ENCODE peak calls at places on chromosomes 6 and 20, in five cellular contexts. One of them, this sample, is unnamed.

GRCh38 chr6:160949531-160949930 is 42.0 kb upstream of the MAP3K4 start:
- DNase-seq in LoVo: no peak
- DNase-seq in activated naive CD4-positive, alpha-beta T cell treated with anti-CD3 and anti-CD28 coated beads, Interleukin-2, amount 50 U/mL, for 72 hours: no peak
- DNase-seq in stimulated activated CD4-positive, alpha-beta T cell treated with anti-CD3 and anti-CD28 coated beads, Interleukin-4, amount 100 ng/mL, for 1 hour: no peak
- DNase-seq in T-cell: no peak
- DNase-seq in this sample: no peak

GRCh38 chr6:152669894-152670293 is 27.8 kb upstream of the MYCT1 start:
- DNase-seq in T-cell: no peak
- DNase-seq in LoVo: no peak
- DNase-seq in stimulated activated CD4-positive, alpha-beta T cell treated with anti-CD3 and anti-CD28 coated beads, Interleukin-4, amount 100 ng/mL, for 1 hour: no peak
- DNase-seq in activated naive CD4-positive, alpha-beta T cell treated with anti-CD3 and anti-CD28 coated beads, Interleukin-2, amount 50 U/mL, for 72 hours: no peak
- DNase-seq in this sample: no peak

GRCh38 chr6:155828989-155829388 is 373.4 kb upstream of the NOX3 start:
- DNase-seq in stimulated activated CD4-positive, alpha-beta T cell treated with anti-CD3 and anti-CD28 coated beads, Interleukin-4, amount 100 ng/mL, for 1 hour: no peak
- DNase-seq in LoVo: no peak
- DNase-seq in T-cell: no peak
- DNase-seq in activated naive CD4-positive, alpha-beta T cell treated with anti-CD3 and anti-CD28 coated beads, Interleukin-2, amount 50 U/mL, for 72 hours: no peak
- DNase-seq in this sample: no peak

GRCh38 chr20:43824699-43825402 is 89.8 kb upstream of the TOX2 start:
- DNase-seq in activated naive CD4-positive, alpha-beta T cell treated with anti-CD3 and anti-CD28 coated beads, Interleukin-2, amount 50 U/mL, for 72 hours: no peak
- DNase-seq in LoVo: no peak
- DNase-seq in stimulated activated CD4-positive, alpha-beta T cell treated with anti-CD3 and anti-CD28 coated beads, Interleukin-4, amount 100 ng/mL, for 1 hour: no peak
- DNase-seq in T-cell: no peak
- DNase-seq in this sample: peak

GRCh38 chr20:56517211-56517610 is 7.3 kb upstream of the FAM209A start:
- DNase-seq in stimulated activated CD4-positive, alpha-beta T cell treated with anti-CD3 and anti-CD28 coated beads, Interleukin-4, amount 100 ng/mL, for 1 hour: no peak
- DNase-seq in T-cell: no peak
- DNase-seq in LoVo: no peak
- DNase-seq in activated naive CD4-positive, alpha-beta T cell treated with anti-CD3 and anti-CD28 coated beads, Interleukin-2, amount 50 U/mL, for 72 hours: no peak
- DNase-seq in this sample: no peak

GRCh38 chr20:59159091-59159821 is 4.4 kb upstream of the ZNF831 start:
- DNase-seq in T-cell: peak
- DNase-seq in stimulated activated CD4-positive, alpha-beta T cell treated with anti-CD3 and anti-CD28 coated beads, Interleukin-4, amount 100 ng/mL, for 1 hour: peak
- DNase-seq in activated naive CD4-positive, alpha-beta T cell treated with anti-CD3 and anti-CD28 coated beads, Interleukin-2, amount 50 U/mL, for 72 hours: peak
- DNase-seq in LoVo: no peak
- DNase-seq in this sample: no peak

GRCh38 chr6:48036316-48036715 is 74.7 kb downstream of the PTCHD4 start:
- DNase-seq in T-cell: no peak
- DNase-seq in stimulated activated CD4-positive, alpha-beta T cell treated with anti-CD3 and anti-CD28 coated beads, Interleukin-4, amount 100 ng/mL, for 1 hour: no peak
- DNase-seq in LoVo: no peak
- DNase-seq in activated naive CD4-positive, alpha-beta T cell treated with anti-CD3 and anti-CD28 coated beads, Interleukin-2, amount 50 U/mL, for 72 hours: no peak
- DNase-seq in this sample: no peak

GRCh38 chr6:109483744-109484075 is 691 bp upstream of the ZBTB24 start:
- DNase-seq in LoVo: no peak
- DNase-seq in activated naive CD4-positive, alpha-beta T cell treated with anti-CD3 and anti-CD28 coated beads, Interleukin-2, amount 50 U/mL, for 72 hours: no peak
- DNase-seq in stimulated activated CD4-positive, alpha-beta T cell treated with anti-CD3 and anti-CD28 coated beads, Interleukin-4, amount 100 ng/mL, for 1 hour: no peak
- DNase-seq in T-cell: no peak
- DNase-seq in this sample: no peak

GRCh38 chr20:50304501-50304856 is 113.8 kb downstream of the CEBPB start:
- DNase-seq in LoVo: no peak
- DNase-seq in activated naive CD4-positive, alpha-beta T cell treated with anti-CD3 and anti-CD28 coated beads, Interleukin-2, amount 50 U/mL, for 72 hours: no peak
- DNase-seq in stimulated activated CD4-positive, alpha-beta T cell treated with anti-CD3 and anti-CD28 coated beads, Interleukin-4, amount 100 ng/mL, for 1 hour: no peak
- DNase-seq in T-cell: no peak
- DNase-seq in this sample: no peak

GRCh38 chr6:103273048-103273447 is 1586.7 kb downstream of the HACE1 start:
- DNase-seq in activated naive CD4-positive, alpha-beta T cell treated with anti-CD3 and anti-CD28 coated beads, Interleukin-2, amount 50 U/mL, for 72 hours: no peak
- DNase-seq in LoVo: peak
- DNase-seq in stimulated activated CD4-positive, alpha-beta T cell treated with anti-CD3 and anti-CD28 coated beads, Interleukin-4, amount 100 ng/mL, for 1 hour: no peak
- DNase-seq in T-cell: no peak
- DNase-seq in this sample: peak

GRCh38 chr20:44409132-44409600 is 53.7 kb downstream of the HNF4A start:
- DNase-seq in LoVo: no peak
- DNase-seq in stimulated activated CD4-positive, alpha-beta T cell treated with anti-CD3 and anti-CD28 coated beads, Interleukin-4, amount 100 ng/mL, for 1 hour: no peak
- DNase-seq in activated naive CD4-positive, alpha-beta T cell treated with anti-CD3 and anti-CD28 coated beads, Interleukin-2, amount 50 U/mL, for 72 hours: no peak
- DNase-seq in T-cell: no peak
- DNase-seq in this sample: no peak

GRCh38 chr20:4413314-4414045 is 308.2 kb upstream of the PRND start:
- DNase-seq in stimulated activated CD4-positive, alpha-beta T cell treated with anti-CD3 and anti-CD28 coated beads, Interleukin-4, amount 100 ng/mL, for 1 hour: no peak
- DNase-seq in T-cell: no peak
- DNase-seq in activated naive CD4-positive, alpha-beta T cell treated with anti-CD3 and anti-CD28 coated beads, Interleukin-2, amount 50 U/mL, for 72 hours: no peak
- DNase-seq in LoVo: no peak
- DNase-seq in this sample: no peak

This sample was measured in LNCaP clone FGC.